ENCODE peak calls at places on chromosomes 12 and 14, in four cellular contexts. H is A549, W is K562, Q is HepG2. A is an unnamed sample.

GRCh38 chr12:53197011-53197640 is 9.9 kb downstream of the ITGB7 start:
- DNase-seq in H (no peak), W (no peak), Q (no peak), A (no peak)

GRCh38 chr12:29220632-29221336 is 71.7 kb downstream of the FAR2 start:
- DNase-seq in H (no peak), W (peak; percentile 76), Q (no peak), A (no peak)

GRCh38 chr12:68119724-68120211 is 39.8 kb downstream of the IFNG start:
- DNase-seq in H (no peak), W (no peak), Q (no peak), A (no peak)

GRCh38 chr14:42855159-42855558 is 1248.5 kb downstream of the LRFN5 start:
- DNase-seq in H (no peak), W (no peak), Q (no peak), A (no peak)

GRCh38 chr12:58367041-58367440 is 425.7 kb downstream of the ATP23 start:
- DNase-seq in H (no peak), W (no peak), Q (no peak), A (no peak)

GRCh38 chr12:5971194-5971850 is 26.3 kb upstream of the ANO2 start:
- DNase-seq in H (no peak), W (no peak), Q (no peak), A (no peak)

GRCh38 chr14:86038401-86038985 is 508.5 kb downstream of the FLRT2 start:
- DNase-seq in H (peak; percentile 41), W (peak; percentile 9), Q (peak; percentile 10), A (peak; percentile 33)

GRCh38 chr14:43687866-43688265 is 819.2 kb downstream of the FSCB start:
- DNase-seq in H (peak; percentile 19), W (no peak), Q (no peak), A (no peak)

GRCh38 chr12:122035292-122035691 is 13.6 kb downstream of the BCL7A start:
- DNase-seq in H (no peak), W (no peak), Q (no peak), A (no peak)

GRCh38 chr12:132199526-132200319 is 55.5 kb downstream of the NOC4L start:
- DNase-seq in H (no peak), W (no peak), Q (no peak), A (no peak)

GRCh38 chr12:27969901-27970390 is 2.6 kb downstream of the PTHLH start:
- DNase-seq in H (peak; percentile 90), W (peak; percentile 85), Q (peak; percentile 38), A (no peak)

GRCh38 chr14:81408595-81408994 is 8.5 kb upstream of the STON2 start:
- DNase-seq in H (no peak), W (no peak), Q (peak; percentile 73), A (no peak)

GRCh38 chr14:75981426-75981825 is 369 bp downstream of the TGFB3 start:
- DNase-seq in H (no peak), W (peak; percentile 12), Q (peak; percentile 18), A (peak; percentile 54)

GRCh38 chr12:130186631-130187269 is 24.5 kb downstream of the FZD10 start:
- DNase-seq in H (peak; percentile 14), W (no peak), Q (no peak), A (no peak)

GRCh38 chr14:106318700-106319099 is 792.3 kb downstream of the TMEM121 start:
- DNase-seq in H (no peak), W (peak; percentile 9), Q (no peak), A (no peak)

GRCh38 chr14:97379091-97379531 is 581.9 kb downstream of the VRK1 start:
- DNase-seq in H (no peak), W (no peak), Q (no peak), A (no peak)

GRCh38 chr14:50225067-50225973 is 6.1 kb downstream of the SOS2 start:
- DNase-seq in H (no peak), W (no peak), Q (peak; percentile 16), A (no peak)

GRCh38 chr14:102218688-102219087 is 79.0 kb downstream of the WDR20 start:
- DNase-seq in H (no peak), W (no peak), Q (no peak), A (no peak)

GRCh38 chr12:2449586-2449985 is 345.2 kb upstream of the FKBP4 start:
- DNase-seq in H (no peak), W (no peak), Q (no peak), A (no peak)

GRCh38 chr12:131103614-131104463 is 150.1 kb downstream of the ADGRD1 start:
- DNase-seq in H (no peak), W (no peak), Q (no peak), A (no peak)

GRCh38 chr12:67667276-67668073 is 18.9 kb downstream of the DYRK2 start:
- DNase-seq in H (no peak), W (no peak), Q (no peak), A (no peak)

GRCh38 chr14:96459851-96460250 is 42.3 kb upstream of the PAPOLA start:
- DNase-seq in H (no peak), W (no peak), Q (no peak), A (no peak)

GRCh38 chr14:89364316-89364715 is 52.7 kb downstream of the FOXN3 start:
- DNase-seq in H (no peak), W (no peak), Q (no peak), A (no peak)

GRCh38 chr12:79552186-79552585 is 138.6 kb downstream of the PAWR start:
- DNase-seq in H (no peak), W (no peak), Q (no peak), A (no peak)

GRCh38 chr12:52581481-52581880 is 7.8 kb upstream of the KRT74 start:
- DNase-seq in H (peak; percentile 32), W (no peak), Q (no peak), A (no peak)

GRCh38 chr12:56933826-56934625 is at the start of gene SDR9C7:
- DNase-seq in H (no peak), W (no peak), Q (no peak), A (no peak)

GRCh38 chr14:24634158-24634557 is at the start of gene GZMB:
- DNase-seq in H (no peak), W (no peak), Q (no peak), A (no peak)

GRCh38 chr12:22257100-22257499 is 77.4 kb downstream of the ST8SIA1 start:
- DNase-seq in H (no peak), W (no peak), Q (no peak), A (no peak)

GRCh38 chr12:22256634-22257033 is 77.9 kb downstream of the ST8SIA1 start:
- DNase-seq in H (no peak), W (no peak), Q (no peak), A (no peak)

GRCh38 chr12:22254450-22254849 is 80.1 kb downstream of the ST8SIA1 start:
- DNase-seq in H (no peak), W (no peak), Q (no peak), A (no peak)

GRCh38 chr12:22256076-22256475 is 78.4 kb downstream of the ST8SIA1 start:
- DNase-seq in H (no peak), W (no peak), Q (no peak), A (no peak)

DNA sequence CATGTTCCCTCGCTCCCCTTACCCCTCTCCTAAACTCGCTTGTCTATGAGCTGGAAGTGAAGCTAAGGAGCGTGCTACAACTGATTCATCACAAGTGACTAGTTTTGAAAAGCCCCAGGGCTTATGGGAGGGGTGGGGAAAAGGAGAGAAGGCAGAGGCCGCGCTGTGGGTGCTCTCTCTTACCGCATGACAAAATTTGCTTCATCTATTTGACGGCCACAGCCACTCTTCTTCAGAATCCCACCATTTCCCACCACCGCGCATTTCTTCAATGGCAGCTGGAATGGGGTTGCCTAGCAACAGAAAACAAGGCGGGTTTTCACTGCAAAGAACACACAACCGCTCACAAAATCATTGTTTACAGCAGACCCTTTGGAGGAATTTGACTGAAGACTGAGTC is 79.4 kb downstream of the ST8SIA1 start:
- DNase-seq in H (no peak), W (no peak), Q (no peak), A (no peak)
- TF ChIP-seq PHF8 in H (no peak), W (no peak), Q (no peak), A (no peak)

DNA sequence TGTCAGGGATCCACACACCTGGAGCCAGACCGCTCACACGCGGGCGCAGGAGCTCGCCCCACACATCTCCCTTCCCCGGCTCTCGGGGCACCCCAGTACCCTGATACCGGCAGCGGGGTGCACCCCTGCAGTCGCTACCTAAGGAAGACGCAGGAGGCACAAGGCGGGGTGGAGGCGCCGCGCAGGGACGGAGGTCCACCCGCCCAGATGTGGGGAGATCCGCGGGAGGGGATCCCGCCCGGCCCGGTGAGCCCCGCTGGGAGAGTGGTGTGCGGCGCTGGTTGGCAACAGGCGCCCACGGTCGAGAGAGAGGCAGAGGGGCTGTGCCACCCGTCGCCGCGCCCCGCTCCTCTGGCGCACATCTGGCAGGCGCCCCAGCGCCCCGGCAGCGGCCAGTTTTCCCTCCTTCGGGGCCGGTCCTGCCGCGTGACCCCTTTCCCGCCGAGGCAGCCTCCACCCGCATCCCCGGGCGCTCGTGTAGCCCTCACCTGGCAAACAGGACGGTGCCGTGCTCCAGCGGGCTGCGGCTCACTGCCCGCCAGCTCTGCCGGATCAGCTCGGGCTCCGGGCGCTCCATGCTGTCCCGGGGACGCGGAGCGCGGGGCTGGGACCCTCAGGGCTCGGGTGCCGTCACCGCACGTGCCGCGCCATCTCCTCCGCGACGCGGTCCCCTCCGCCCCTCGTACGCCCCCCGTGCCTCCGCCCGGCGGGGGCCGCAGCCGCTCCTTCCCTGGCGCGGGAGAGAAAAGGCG is 469 bp downstream of the NGB start:
- DNase-seq in H (no peak), W (no peak), Q (no peak), A (no peak)
- TF ChIP-seq PHF8 in H (no peak), W (no peak), Q (no peak), A (no peak)

GRCh38 chr12:75360920-75361319 is 26.4 kb downstream of the GLIPR1L1 start:
- DNase-seq in H (no peak), W (no peak), Q (no peak), A (no peak)

GRCh38 chr12:75366629-75367028 is 24.3 kb upstream of the GLIPR1L2 start:
- DNase-seq in H (no peak), W (no peak), Q (no peak), A (no peak)

GRCh38 chr12:75361408-75361807 is 26.9 kb downstream of the GLIPR1L1 start:
- DNase-seq in H (no peak), W (no peak), Q (no peak), A (no peak)

DNA sequence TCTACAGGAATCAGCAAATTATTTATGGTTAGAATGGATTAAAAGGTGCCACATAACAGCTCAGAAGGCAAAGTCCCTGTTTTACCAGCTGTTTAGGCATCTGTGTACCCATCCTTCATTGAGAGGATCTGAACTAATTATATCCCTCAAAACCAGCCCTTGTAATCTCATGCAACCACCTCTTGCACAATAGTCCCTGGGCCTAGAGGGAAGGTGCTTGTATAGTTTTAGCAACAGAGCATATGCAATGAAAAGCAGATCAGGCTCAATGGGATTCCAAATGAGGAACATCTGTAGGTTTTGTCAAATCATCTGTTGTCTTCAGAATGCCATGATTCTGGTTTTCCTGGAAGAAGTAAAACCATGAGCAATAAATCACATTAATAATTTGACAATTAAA is 26.0 kb upstream of the GLIPR1L2 start:
- DNase-seq in H (no peak), W (no peak), Q (no peak), A (no peak)
- TF ChIP-seq PHF8 in H (no peak), W (no peak), Q (no peak), A (no peak)

DNA sequence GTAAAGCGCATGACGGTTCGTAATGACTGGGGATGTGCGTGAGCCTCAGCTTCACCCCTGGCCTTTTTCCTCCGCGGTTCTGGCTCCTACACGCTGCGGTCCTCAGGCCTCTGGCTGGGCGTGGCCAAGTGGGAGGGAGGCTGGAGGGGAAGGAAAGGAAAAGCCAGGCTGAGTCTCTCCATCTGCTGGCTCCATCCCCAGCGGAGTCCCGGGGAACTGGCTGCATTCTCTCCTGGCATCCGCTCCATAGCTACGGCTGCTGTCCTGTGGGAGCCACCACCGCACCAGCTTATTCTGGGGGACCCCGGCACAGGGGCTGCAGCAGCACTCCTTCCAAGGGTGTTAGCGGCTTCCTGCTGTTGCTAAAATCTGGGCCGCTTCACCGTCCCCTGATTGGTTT is 68.2 kb upstream of the SLC24A4 start:
- DNase-seq in H (no peak), W (no peak), Q (no peak), A (peak; percentile 71)
- TF ChIP-seq PHF8 in H (no peak), W (no peak), Q (no peak), A (no peak)